ENCODE peak calls at places on chromosome 20, in four cellular contexts. One of them, this sample, is unnamed.

GRCh38 chr20:8260837-8261241 is 128.8 kb downstream of the PLCB1 start:
- DNase-seq in Karpas-422: no peak
- DNase-seq in coronary artery: no peak
- DNase-seq in GM23338: peak; percentile 17
- DNase-seq in this sample: no peak

GRCh38 chr20:2365666-2366065 is 15.0 kb upstream of the TGM6 start:
- DNase-seq in Karpas-422: no peak
- DNase-seq in coronary artery: no peak
- DNase-seq in GM23338: no peak
- DNase-seq in this sample: no peak

GRCh38 chr20:62186887-62187866 is 4.3 kb downstream of the MTG2 start:
- DNase-seq in Karpas-422: no peak
- DNase-seq in coronary artery: no peak
- DNase-seq in GM23338: no peak
- DNase-seq in this sample: no peak

GRCh38 chr20:44720617-44720993 is 5.4 kb downstream of the CCN5 start:
- DNase-seq in Karpas-422: no peak
- DNase-seq in coronary artery: peak; percentile 91
- DNase-seq in GM23338: no peak
- DNase-seq in this sample: peak; percentile 9

GRCh38 chr20:44054849-44055248 is 132.1 kb downstream of the JPH2 start:
- DNase-seq in Karpas-422: no peak
- DNase-seq in coronary artery: no peak
- DNase-seq in GM23338: no peak
- DNase-seq in this sample: no peak

GRCh38 chr20:20603339-20603990 is 109.0 kb downstream of the RALGAPA2 start:
- DNase-seq in Karpas-422: peak; percentile 49
- DNase-seq in coronary artery: no peak
- DNase-seq in GM23338: no peak
- DNase-seq in this sample: no peak

GRCh38 chr20:49318091-49318429 is 40.2 kb upstream of the ZNFX1 start:
- DNase-seq in Karpas-422: no peak
- DNase-seq in coronary artery: no peak
- DNase-seq in GM23338: peak; percentile 42
- DNase-seq in this sample: no peak

GRCh38 chr20:61608275-61609085 is 356.4 kb downstream of the CDH4 start:
- DNase-seq in Karpas-422: no peak
- DNase-seq in coronary artery: no peak
- DNase-seq in GM23338: peak; percentile 69
- DNase-seq in this sample: no peak

GRCh38 chr20:57440678-57441509 is 49.7 kb downstream of the RBM38 start:
- DNase-seq in Karpas-422: no peak
- DNase-seq in coronary artery: peak; percentile 96
- DNase-seq in GM23338: peak; percentile 42
- DNase-seq in this sample: peak; percentile 90

GRCh38 chr20:14264869-14265268 is 72.5 kb downstream of the FLRT3 start:
- DNase-seq in Karpas-422: peak; percentile 43
- DNase-seq in coronary artery: no peak
- DNase-seq in GM23338: peak; percentile 52
- DNase-seq in this sample: no peak

GRCh38 chr20:38178581-38178980 is 13.5 kb upstream of the TGM2 start:
- DNase-seq in Karpas-422: no peak
- DNase-seq in coronary artery: no peak
- DNase-seq in GM23338: no peak
- DNase-seq in this sample: no peak

GRCh38 chr20:5674176-5674660 is 76.0 kb upstream of the SHLD1 start:
- DNase-seq in Karpas-422: peak; percentile 83
- DNase-seq in coronary artery: no peak
- DNase-seq in GM23338: no peak
- DNase-seq in this sample: no peak

GRCh38 chr20:64082126-64082638 is 2.0 kb downstream of the LKAAEAR1 start:
- DNase-seq in Karpas-422: peak; percentile 65
- DNase-seq in coronary artery: no peak
- DNase-seq in GM23338: peak; percentile 44
- DNase-seq in this sample: no peak
- H3K4me3 ChIP-seq in Karpas-422: peak overlapping the region; percentile 80
- H3K4me3 ChIP-seq in coronary artery: no peak overlapping the region
- H3K4me3 ChIP-seq in GM23338: peak overlapping the region; percentile 45
- H3K4me3 ChIP-seq in this sample: no peak overlapping the region

GRCh38 chr20:35541783-35542662 is at the start of gene ERGIC3:
- DNase-seq in Karpas-422: peak; percentile 99
- DNase-seq in coronary artery: peak; percentile 97
- DNase-seq in GM23338: peak; percentile 100
- DNase-seq in this sample: peak; percentile 94
- H3K27ac ChIP-seq in Karpas-422: peak within 1 kb of the TSS; percentile 43
- H3K27ac ChIP-seq in coronary artery: peak within 1 kb of the TSS; percentile 50
- H3K27ac ChIP-seq in GM23338: peak within 1 kb of the TSS; percentile 91
- H3K27ac ChIP-seq in this sample: no peak within 1 kb of the TSS

DNA sequence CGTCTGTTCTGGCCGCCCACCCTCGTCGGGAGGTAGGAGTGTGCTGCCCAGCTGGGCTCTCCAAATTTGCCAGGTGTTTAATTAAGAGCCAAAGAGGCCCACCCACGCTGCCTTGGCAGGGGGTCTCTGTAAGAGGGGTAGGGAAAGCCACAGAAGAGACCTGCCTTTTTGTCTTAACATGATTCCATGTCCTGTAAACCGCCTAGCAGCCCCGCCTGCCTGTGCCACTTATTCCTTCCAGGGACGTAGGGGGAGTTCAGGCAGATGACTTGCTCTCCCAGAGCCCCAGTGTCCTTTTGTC is 2.1 kb downstream of the FAM210B start:
- DNase-seq in Karpas-422: no peak
- DNase-seq in coronary artery: no peak
- DNase-seq in GM23338: no peak
- DNase-seq in this sample: no peak
- H3K4me3 ChIP-seq in Karpas-422: no peak overlapping the region
- H3K4me3 ChIP-seq in coronary artery: no peak overlapping the region
- H3K4me3 ChIP-seq in GM23338: no peak overlapping the region
- H3K4me3 ChIP-seq in this sample: no peak overlapping the region

GRCh38 chr20:45782890-45783289 is 8.8 kb downstream of the WFDC3 start:
- DNase-seq in Karpas-422: no peak
- DNase-seq in coronary artery: no peak
- DNase-seq in GM23338: no peak
- DNase-seq in this sample: no peak
- H3K27ac ChIP-seq in Karpas-422: no peak overlapping the region
- H3K27ac ChIP-seq in coronary artery: peak overlapping the region; percentile 93
- H3K27ac ChIP-seq in GM23338: no peak overlapping the region
- H3K27ac ChIP-seq in this sample: no peak overlapping the region

GRCh38 chr20:63270606-63271325 is 1.8 kb upstream of the ARFGAP1 start:
- DNase-seq in Karpas-422: no peak
- DNase-seq in coronary artery: no peak
- DNase-seq in GM23338: no peak
- DNase-seq in this sample: no peak
- H3K4me3 ChIP-seq in Karpas-422: no peak overlapping the region
- H3K4me3 ChIP-seq in coronary artery: no peak overlapping the region
- H3K4me3 ChIP-seq in GM23338: no peak overlapping the region
- H3K4me3 ChIP-seq in this sample: no peak overlapping the region

GRCh38 chr20:50591233-50591852 is 81.2 kb downstream of the PTPN1 start:
- DNase-seq in Karpas-422: no peak
- DNase-seq in coronary artery: no peak
- DNase-seq in GM23338: no peak
- DNase-seq in this sample: no peak

GRCh38 chr20:50594231-50594590 is 84.0 kb downstream of the PTPN1 start:
- DNase-seq in Karpas-422: no peak
- DNase-seq in coronary artery: no peak
- DNase-seq in GM23338: no peak
- DNase-seq in this sample: no peak

GRCh38 chr20:50590348-50590664 is 80.1 kb downstream of the PTPN1 start:
- DNase-seq in Karpas-422: no peak
- DNase-seq in coronary artery: no peak
- DNase-seq in GM23338: no peak
- DNase-seq in this sample: no peak

GRCh38 chr20:50593005-50593335 is 82.8 kb downstream of the PTPN1 start:
- DNase-seq in Karpas-422: no peak
- DNase-seq in coronary artery: no peak
- DNase-seq in GM23338: no peak
- DNase-seq in this sample: no peak

DNA sequence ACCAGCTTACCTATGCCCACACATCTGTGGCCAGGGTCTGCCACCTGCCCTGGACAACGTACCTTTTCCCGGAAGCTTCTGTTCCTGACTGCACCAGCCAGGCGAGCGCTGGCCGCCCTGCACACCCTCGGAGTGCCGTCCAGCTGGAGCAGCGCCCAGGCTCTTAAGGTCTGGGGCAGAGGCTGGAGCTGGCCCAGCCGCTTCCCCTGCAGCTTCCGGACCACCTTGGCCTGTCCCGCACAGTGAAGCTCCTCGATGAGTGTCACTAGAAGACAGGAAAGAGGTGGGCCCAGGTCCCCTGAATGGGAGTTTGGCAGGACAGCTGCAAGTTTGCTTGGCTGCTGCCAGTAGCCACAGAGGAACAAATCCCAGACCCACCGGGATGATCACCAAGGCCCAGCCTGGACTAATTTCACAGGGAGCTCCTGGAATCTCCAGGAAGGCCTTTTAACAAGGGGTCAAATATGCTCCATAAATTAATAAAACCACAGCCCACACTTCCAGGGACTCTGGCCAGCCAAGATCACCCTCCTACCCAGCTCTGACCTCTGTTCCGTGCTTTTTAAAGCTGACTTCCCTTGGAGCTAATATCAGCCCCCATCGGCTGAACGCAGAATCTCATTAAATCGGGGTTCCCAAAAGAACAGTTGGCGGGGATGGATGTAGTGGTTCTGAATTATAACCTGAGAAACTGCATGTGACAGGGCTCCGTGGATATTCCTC is 82.3 kb downstream of the PTPN1 start:
- DNase-seq in Karpas-422: no peak
- DNase-seq in coronary artery: no peak
- DNase-seq in GM23338: no peak
- DNase-seq in this sample: no peak
- H3K27ac ChIP-seq in Karpas-422: no peak overlapping the region
- H3K27ac ChIP-seq in coronary artery: no peak overlapping the region
- H3K27ac ChIP-seq in GM23338: no peak overlapping the region
- H3K27ac ChIP-seq in this sample: no peak overlapping the region

GRCh38 chr20:34362502-34363061 is 491 bp upstream of the ITCH start:
- DNase-seq in Karpas-422: peak; percentile 50
- DNase-seq in coronary artery: no peak
- DNase-seq in GM23338: no peak
- DNase-seq in this sample: no peak
- H3K4me3 ChIP-seq in Karpas-422: peak overlapping the region; percentile 87
- H3K4me3 ChIP-seq in coronary artery: peak overlapping the region; percentile 89
- H3K4me3 ChIP-seq in GM23338: peak overlapping the region; percentile 94
- H3K4me3 ChIP-seq in this sample: peak overlapping the region; percentile 94

DNA sequence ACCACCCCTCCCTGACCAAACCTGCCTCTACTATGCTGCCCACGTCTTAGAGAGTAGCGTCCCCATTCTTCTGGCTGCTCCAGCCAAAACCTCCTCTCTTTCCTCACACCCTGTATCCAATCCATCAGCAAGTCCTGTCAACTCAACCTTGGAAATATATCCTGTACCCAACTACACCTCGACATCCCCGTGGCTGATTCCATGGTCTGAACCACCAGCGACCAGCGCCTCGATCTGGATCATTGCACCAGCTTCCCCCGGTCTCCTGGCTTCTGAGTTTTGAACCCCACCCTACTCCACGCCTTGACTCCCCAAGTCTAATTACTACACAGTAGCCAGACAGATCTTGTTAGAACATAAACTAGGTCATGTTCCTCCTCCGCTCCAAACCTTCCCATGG is 9.8 kb downstream of the NRSN2 start:
- DNase-seq in Karpas-422: no peak
- DNase-seq in coronary artery: no peak
- DNase-seq in GM23338: no peak
- DNase-seq in this sample: no peak
- H3K27ac ChIP-seq in Karpas-422: no peak overlapping the region
- H3K27ac ChIP-seq in coronary artery: no peak overlapping the region
- H3K27ac ChIP-seq in GM23338: no peak overlapping the region
- H3K27ac ChIP-seq in this sample: no peak overlapping the region

GRCh38 chr20:25059866-25060465 is 2.0 kb upstream of the ACSS1 start:
- DNase-seq in Karpas-422: no peak
- DNase-seq in coronary artery: peak; percentile 49
- DNase-seq in GM23338: no peak
- DNase-seq in this sample: no peak

GRCh38 chr20:25057234-25058050 is 497 bp downstream of the ACSS1 start:
- DNase-seq in Karpas-422: peak; percentile 47
- DNase-seq in coronary artery: peak; percentile 90
- DNase-seq in GM23338: peak; percentile 72
- DNase-seq in this sample: peak; percentile 75

GRCh38 chr20:25058051-25058796 is at the start of gene ACSS1:
- DNase-seq in Karpas-422: peak; percentile 86
- DNase-seq in coronary artery: peak; percentile 84
- DNase-seq in GM23338: peak; percentile 74
- DNase-seq in this sample: no peak

GRCh38 chr20:25059487-25059820 is 1.5 kb upstream of the ACSS1 start:
- DNase-seq in Karpas-422: no peak
- DNase-seq in coronary artery: peak; percentile 58
- DNase-seq in GM23338: no peak
- DNase-seq in this sample: no peak

GRCh38 chr20:25058797-25059486 is 1.0 kb upstream of the ACSS1 start:
- DNase-seq in Karpas-422: peak; percentile 51
- DNase-seq in coronary artery: peak; percentile 74
- DNase-seq in GM23338: peak; percentile 23
- DNase-seq in this sample: no peak
- H3K4me3 ChIP-seq in Karpas-422: peak overlapping the region; percentile 70
- H3K4me3 ChIP-seq in coronary artery: peak overlapping the region; percentile 87
- H3K4me3 ChIP-seq in GM23338: peak overlapping the region; percentile 69
- H3K4me3 ChIP-seq in this sample: peak overlapping the region; percentile 77

GRCh38 chr20:22908944-22909343 is 126.2 kb upstream of the SSTR4 start:
- DNase-seq in Karpas-422: no peak
- DNase-seq in coronary artery: no peak
- DNase-seq in GM23338: no peak
- DNase-seq in this sample: no peak
- H3K27ac ChIP-seq in Karpas-422: no peak overlapping the region
- H3K27ac ChIP-seq in coronary artery: no peak overlapping the region
- H3K27ac ChIP-seq in GM23338: no peak overlapping the region
- H3K27ac ChIP-seq in this sample: no peak overlapping the region

This sample was measured in dorsolateral prefrontal cortex.